ENCODE peak calls at places on chromosomes 12 and 14, in eight cellular contexts. B, V, P, U, X, T, R and D are unnamed samples.

GRCh38 chr12:3216097-3216496 is 138.9 kb downstream of the TSPAN9 start:
- DNase-seq in P (no peak), V (no peak), T (no peak), U (no peak), R (no peak), X (no peak), B (no peak), D (no peak)

GRCh38 chr12:123076604-123077297 is 74.1 kb downstream of the PITPNM2 start:
- DNase-seq in P (no peak), V (no peak), X (peak; percentile 58), R (peak; percentile 30), T (peak; percentile 35), B (peak; percentile 39), U (no peak), D (no peak)

GRCh38 chr14:94088516-94088915 is 7.4 kb downstream of the IFI27L1 start:
- DNase-seq in U (no peak), X (no peak), B (no peak), R (peak; percentile 71), V (peak; percentile 29), P (no peak), T (no peak), D (no peak)

GRCh38 chr14:68790656-68791077 is 2.2 kb downstream of the ZFP36L1 start:
- DNase-seq in R (no peak), U (no peak), T (peak; percentile 50), P (no peak), B (peak; percentile 72), V (no peak), X (peak; percentile 41), D (no peak)

GRCh38 chr12:105330283-105330937 is at the start of gene C12orf75:
- DNase-seq in P (peak; percentile 90), X (peak; percentile 71), B (peak; percentile 86), V (peak; percentile 93), T (peak; percentile 71), U (peak; percentile 87), R (peak; percentile 85), D (no peak)

GRCh38 chr14:57060276-57060956 is 208.3 kb downstream of the EXOC5 start:
- DNase-seq in X (no peak), B (peak; percentile 9), U (no peak), R (no peak), P (no peak), T (no peak), V (no peak), D (no peak)

GRCh38 chr12:69555461-69555860 is 29.8 kb upstream of the CCT2 start:
- DNase-seq in P (no peak), X (no peak), T (no peak), U (no peak), B (no peak), V (peak; percentile 89), R (peak; percentile 96), D (no peak)

GRCh38 chr12:20646239-20646827 is 48.8 kb upstream of the SLCO1C1 start:
- DNase-seq in U (no peak), X (peak; percentile 58), R (peak; percentile 63), B (no peak), T (no peak), V (peak; percentile 37), P (no peak), D (no peak)

GRCh38 chr12:23221066-23221465 is 596.1 kb downstream of the ETNK1 start:
- DNase-seq in B (no peak), V (no peak), X (no peak), P (no peak), T (no peak), R (no peak), U (no peak), D (peak; percentile 25)

GRCh38 chr12:24582954-24583601 is 365.8 kb downstream of the BCAT1 start:
- DNase-seq in B (no peak), T (no peak), R (no peak), U (no peak), V (no peak), P (no peak), X (no peak), D (no peak)

GRCh38 chr12:4273651-4274395 is at the start of gene CCND2:
- DNase-seq in R (peak; percentile 94), X (peak; percentile 19), T (peak; percentile 56), U (peak; percentile 81), V (peak; percentile 78), P (peak; percentile 82), B (peak; percentile 79), D (no peak)

GRCh38 chr14:29814153-29815057 is 113.2 kb downstream of the PRKD1 start:
- DNase-seq in B (no peak), R (no peak), P (no peak), T (no peak), X (no peak), U (no peak), V (no peak), D (no peak)

GRCh38 chr12:107670999-107671643 is 14.5 kb upstream of the PWP1 start:
- DNase-seq in X (peak; percentile 35), B (no peak), U (peak; percentile 15), T (no peak), R (peak; percentile 9), P (peak; percentile 49), V (no peak), D (peak; percentile 68)

GRCh38 chr14:52790011-52790755 is 1.2 kb downstream of the GNPNAT1 start:
- DNase-seq in R (no peak), T (no peak), P (no peak), B (no peak), U (no peak), X (peak; percentile 35), V (no peak), D (no peak)